ENCODE peak calls at places on chromosomes 4 and X, in seven cellular contexts. J is heart right ventricle, O is HAP-1, G is adrenal gland, P is brain microvascular endothelial cell, M is fibroblast of mammary gland, Y is SJCRH30. F is an unnamed sample.

GRCh38 chr4:71866212-71866885 is 82.5 kb upstream of the GC start:
- DNase-seq in J (no peak), O (no peak), G (no peak), P (no peak), M (no peak), Y (no peak), F (no peak)

GRCh38 chrX:109629310-109629709 is 4.3 kb upstream of the KCNE5 start:
- DNase-seq in J (no peak), O (no peak), G (no peak), P (no peak), M (peak; percentile 3), Y (peak; percentile 49), F (peak; percentile 22)

GRCh38 chrX:12567857-12568256 is 223.4 kb upstream of the PRPS2 start:
- DNase-seq in J (no peak), O (peak; percentile 48), G (no peak), P (peak; percentile 5), M (peak; percentile 25), Y (peak; percentile 31), F (peak; percentile 22)

GRCh38 chrX:154776753-154777152 is 14.1 kb downstream of the DKC1 start:
- DNase-seq in J (no peak), O (no peak), G (no peak), P (no peak), M (no peak), Y (no peak), F (no peak)

GRCh38 chr4:107893171-107894137 is 37.9 kb upstream of the CYP2U1 start:
- DNase-seq in J (no peak), O (no peak), G (no peak), P (no peak), M (peak; percentile 70), Y (no peak), F (no peak)

GRCh38 chrX:111467896-111468295 is 43.5 kb upstream of the SERTM2 start:
- DNase-seq in J (peak; percentile 8), O (no peak), G (no peak), P (no peak), M (no peak), Y (no peak), F (no peak)

GRCh38 chrX:151692825-151693224 is 2.4 kb upstream of the PRRG3 start:
- DNase-seq in J (no peak), O (no peak), G (no peak), P (no peak), M (no peak), Y (no peak), F (no peak)

GRCh38 chr4:79421483-79421882 is 13.5 kb upstream of the GK2 start:
- DNase-seq in J (no peak), O (no peak), G (no peak), P (no peak), M (no peak), Y (no peak), F (no peak)

GRCh38 chrX:123773258-123773978 is 40.6 kb upstream of the THOC2 start:
- DNase-seq in J (no peak), O (no peak), G (no peak), P (no peak), M (peak; percentile 44), Y (no peak), F (no peak)

GRCh38 chr4:110704748-110705439 is 82.0 kb upstream of the PITX2 start:
- DNase-seq in J (no peak), O (no peak), G (no peak), P (no peak), M (no peak), Y (no peak), F (no peak)

GRCh38 chr4:128060620-128061565 is at the start of gene LARP1B:
- DNase-seq in J (peak; percentile 96), O (peak; percentile 94), G (peak; percentile 96), P (peak; percentile 93), M (peak; percentile 95), Y (peak; percentile 94), F (peak; percentile 98)

GRCh38 chrX:25079020-25079419 is 63.3 kb upstream of the ARX start:
- DNase-seq in J (no peak), O (peak; percentile 52), G (no peak), P (no peak), M (no peak), Y (no peak), F (no peak)

GRCh38 chr4:119025916-119026661 is 109.5 kb upstream of the MYOZ2 start:
- DNase-seq in J (no peak), O (no peak), G (peak; percentile 51), P (peak; percentile 78), M (peak; percentile 95), Y (no peak), F (peak; percentile 69)

GRCh38 chr4:119029847-119030535 is 105.6 kb upstream of the MYOZ2 start:
- DNase-seq in J (no peak), O (no peak), G (no peak), P (no peak), M (no peak), Y (no peak), F (no peak)

GRCh38 chr4:119028296-119028695 is 107.3 kb upstream of the MYOZ2 start:
- DNase-seq in J (no peak), O (peak; percentile 28), G (no peak), P (no peak), M (no peak), Y (no peak), F (no peak)

GRCh38 chr4:119026662-119027444 is 108.8 kb upstream of the MYOZ2 start:
- DNase-seq in J (no peak), O (no peak), G (no peak), P (no peak), M (peak; percentile 56), Y (peak; percentile 79), F (no peak)

DNA sequence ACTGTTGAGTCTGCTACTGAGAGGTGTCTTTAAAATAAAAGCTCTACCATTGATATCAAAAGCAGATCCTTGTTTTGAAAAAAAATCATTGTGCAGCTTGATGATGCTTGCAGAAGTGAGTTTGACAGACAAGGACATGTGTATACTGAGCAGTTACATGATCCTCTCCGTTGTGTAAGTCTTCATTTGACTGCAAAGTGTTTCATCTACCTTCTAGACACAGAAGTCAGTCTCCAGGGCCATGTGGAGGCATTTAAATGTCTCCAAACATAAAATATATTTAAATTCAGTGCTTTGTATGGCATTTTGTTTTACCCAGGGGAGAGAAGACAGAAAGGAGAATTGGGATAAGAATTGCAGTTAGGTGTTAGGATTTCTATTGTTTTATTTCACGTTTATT is 107.8 kb upstream of the MYOZ2 start:
- DNase-seq in J (no peak), O (no peak), G (no peak), P (no peak), M (no peak), Y (peak; percentile 90), F (no peak)
- H3K4me3 ChIP-seq in J (peak overlapping the region; percentile 12), O (no peak overlapping the region), G (peak overlapping the region; percentile 42), P (no peak overlapping the region), M (peak overlapping the region; percentile 11), Y (peak overlapping the region; percentile 57), F (no peak overlapping the region)

GRCh38 chr4:153485860-153486259 is 19.7 kb downstream of the TMEM131L start:
- DNase-seq in J (no peak), O (no peak), G (no peak), P (no peak), M (no peak), Y (no peak), F (no peak)

GRCh38 chr4:153485374-153485773 is 19.2 kb downstream of the TMEM131L start:
- DNase-seq in J (no peak), O (no peak), G (no peak), P (no peak), M (no peak), Y (no peak), F (no peak)

GRCh38 chr4:153486281-153487151 is 20.4 kb downstream of the TMEM131L start:
- DNase-seq in J (no peak), O (peak; percentile 94), G (no peak), P (peak; percentile 84), M (peak; percentile 74), Y (no peak), F (peak; percentile 82)

GRCh38 chr4:153481474-153481873 is 15.3 kb downstream of the TMEM131L start:
- DNase-seq in J (no peak), O (no peak), G (no peak), P (no peak), M (no peak), Y (no peak), F (no peak)

GRCh38 chr4:153483432-153484418 is 17.6 kb downstream of the TMEM131L start:
- DNase-seq in J (no peak), O (no peak), G (no peak), P (no peak), M (no peak), Y (no peak), F (no peak)
- H3K4me3 ChIP-seq in J (peak overlapping the region; percentile 33), O (no peak overlapping the region), G (no peak overlapping the region), P (no peak overlapping the region), M (no peak overlapping the region), Y (no peak overlapping the region), F (no peak overlapping the region)

GRCh38 chr4:173518419-173519102 is 11.5 kb downstream of the HAND2 start:
- DNase-seq in J (peak; percentile 28), O (no peak), G (no peak), P (no peak), M (no peak), Y (no peak), F (no peak)
- H3K4me3 ChIP-seq in J (peak overlapping the region; percentile 52), O (no peak overlapping the region), G (no peak overlapping the region), P (no peak overlapping the region), M (no peak overlapping the region), Y (no peak overlapping the region), F (no peak overlapping the region)

GRCh38 chr4:40627540-40627939 is 2.1 kb downstream of the RBM47 start:
- DNase-seq in J (no peak), O (no peak), G (no peak), P (no peak), M (no peak), Y (no peak), F (no peak)
- H3K4me3 ChIP-seq in J (no peak overlapping the region), O (no peak overlapping the region), G (peak overlapping the region; percentile 67), P (no peak overlapping the region), M (no peak overlapping the region), Y (no peak overlapping the region), F (no peak overlapping the region)

DNA sequence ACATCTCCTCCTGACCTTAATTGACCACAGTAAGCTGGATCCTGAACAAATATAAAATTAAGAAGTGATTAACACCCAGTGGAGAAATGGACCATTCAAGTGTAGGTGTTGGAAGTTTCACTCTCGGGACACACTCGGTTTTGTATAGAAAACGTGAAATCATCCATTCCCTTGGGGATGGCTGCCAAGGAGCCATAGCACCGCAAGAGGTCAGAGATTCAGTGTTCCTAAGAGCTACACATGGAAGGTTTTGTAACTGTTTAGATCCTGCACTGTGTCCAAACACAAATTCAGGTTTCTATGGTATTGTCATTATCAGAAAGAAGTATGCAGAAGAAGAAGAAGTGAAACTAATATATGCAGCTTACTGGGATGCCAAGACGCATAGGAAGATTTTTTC is 281.0 kb downstream of the LDB2 start:
- DNase-seq in J (no peak), O (no peak), G (no peak), P (peak; percentile 45), M (peak; percentile 79), Y (no peak), F (peak; percentile 56)
- H3K4me3 ChIP-seq in J (no peak overlapping the region), O (no peak overlapping the region), G (no peak overlapping the region), P (no peak overlapping the region), M (no peak overlapping the region), Y (no peak overlapping the region), F (no peak overlapping the region)